ENCODE peak calls at places on chromosomes 4 and X, in six cellular contexts. E is spleen, K is HCT116, I is HepG2, N is stomach, V is suprapubic skin. Z is an unnamed sample.

GRCh38 chrX:24767557-24767956 is 73.8 kb downstream of the POLA1 start:
- DNase-seq in E (no peak), K (no peak), I (no peak), N (no peak), V (no peak), Z (no peak)

GRCh38 chr4:101102114-101102752 is 245.1 kb downstream of the PPP3CA start:
- DNase-seq in E (no peak), K (no peak), I (no peak), N (peak; percentile 42), V (no peak), Z (no peak)

GRCh38 chrX:78313526-78313925 is 13.9 kb downstream of the CYSLTR1 start:
- DNase-seq in E (no peak), K (no peak), I (no peak), N (no peak), V (no peak), Z (no peak)

GRCh38 chrX:68762649-68763268 is 66.1 kb upstream of the EFNB1 start:
- DNase-seq in E (no peak), K (no peak), I (no peak), N (no peak), V (no peak), Z (no peak)

GRCh38 chrX:103793541-103793932 is 16.9 kb downstream of the PLP1 start:
- DNase-seq in E (no peak), K (no peak), I (no peak), N (no peak), V (no peak), Z (no peak)

GRCh38 chrX:2266445-2267349 is 234.1 kb downstream of the DHRSX start:
- DNase-seq in E (peak; percentile 65), K (no peak), I (no peak), N (no peak), V (peak; percentile 5), Z (no peak)

GRCh38 chrX:54934890-54935289 is 14.3 kb downstream of the TRO start:
- DNase-seq in E (no peak), K (no peak), I (no peak), N (no peak), V (no peak), Z (no peak)

GRCh38 chr4:74100531-74100930 is 1.5 kb upstream of the CXCL2 start:
- DNase-seq in E (no peak), K (no peak), I (no peak), N (no peak), V (no peak), Z (no peak)

GRCh38 chrX:151753313-151754041 is 18.9 kb downstream of the CNGA2 start:
- DNase-seq in E (peak; percentile 74), K (peak; percentile 13), I (peak; percentile 13), N (peak; percentile 35), V (peak; percentile 67), Z (no peak)

GRCh38 chrX:83630662-83631061 is 122.6 kb downstream of the POU3F4 start:
- DNase-seq in E (peak; percentile 44), K (no peak), I (no peak), N (no peak), V (no peak), Z (no peak)

GRCh38 chrX:22220941-22221340 is 51.8 kb upstream of the CBLL2 start:
- DNase-seq in E (no peak), K (peak; percentile 2), I (no peak), N (no peak), V (no peak), Z (no peak)

GRCh38 chr4:89254847-89255246 is 52.8 kb downstream of the GPRIN3 start:
- DNase-seq in E (no peak), K (peak; percentile 37), I (peak; percentile 12), N (peak; percentile 40), V (no peak), Z (no peak)

GRCh38 chr4:11037637-11038036 is 353.1 kb upstream of the CLNK start:
- DNase-seq in E (no peak), K (no peak), I (no peak), N (no peak), V (no peak), Z (no peak)

GRCh38 chr4:33802578-33802977 is 2441.7 kb downstream of the ARAP2 start:
- DNase-seq in E (no peak), K (no peak), I (no peak), N (no peak), V (no peak), Z (no peak)

GRCh38 chrX:25105251-25105650 is 89.5 kb upstream of the ARX start:
- DNase-seq in E (no peak), K (no peak), I (no peak), N (no peak), V (no peak), Z (no peak)

GRCh38 chrX:154526901-154527675 is 11.1 kb upstream of the FAM3A start:
- DNase-seq in E (peak; percentile 89), K (peak; percentile 27), I (peak; percentile 56), N (peak; percentile 76), V (peak; percentile 87), Z (no peak)
- TF ChIP-seq POLR2A in E (no peak), K (no peak), I (no peak), N (no peak), V (no peak), Z (no peak)

DNA sequence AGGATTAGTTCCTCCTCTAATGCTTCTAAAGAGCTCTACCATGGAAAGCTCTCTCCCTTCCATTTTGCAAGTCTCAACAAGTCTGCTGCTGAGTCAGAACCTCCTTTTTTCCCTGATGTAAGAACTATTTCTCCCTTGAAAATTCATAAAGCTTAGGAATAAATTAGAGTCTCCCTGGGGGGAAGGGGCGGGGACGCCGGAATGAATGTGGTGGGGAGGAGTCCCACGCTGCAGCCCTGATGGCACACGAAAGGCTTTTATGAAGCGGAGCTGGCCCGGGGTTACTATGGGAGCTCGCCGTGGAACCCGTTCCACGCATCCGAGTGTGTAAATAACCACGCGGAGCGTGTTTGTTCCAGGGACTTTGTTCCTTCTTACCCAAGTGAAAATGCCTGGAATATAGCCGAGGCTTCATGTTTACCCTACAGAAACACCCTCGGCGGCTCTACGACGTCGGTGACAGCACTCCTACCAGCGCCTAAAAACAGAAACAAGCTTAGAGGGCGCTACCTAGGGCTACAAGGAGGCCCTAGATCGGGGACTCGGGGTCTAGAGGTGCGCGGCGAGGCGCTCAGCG is 945 bp upstream of the CPEB2 start:
- DNase-seq in E (peak; percentile 92), K (no peak), I (peak; percentile 17), N (peak; percentile 74), V (peak; percentile 94), Z (peak; percentile 36)
- TF ChIP-seq CTCF in E (no peak), K (no peak), I (peak; percentile 4), N (no peak), V (no peak), Z (no peak)

GRCh38 chr4:55214172-55214571 is 88.8 kb upstream of the KDR start:
- DNase-seq in E (no peak), K (no peak), I (no peak), N (no peak), V (no peak), Z (no peak)

GRCh38 chr4:55215087-55215486 is 89.7 kb upstream of the KDR start:
- DNase-seq in E (no peak), K (no peak), I (no peak), N (no peak), V (no peak), Z (no peak)

GRCh38 chr4:55218041-55218440 is 92.6 kb upstream of the KDR start:
- DNase-seq in E (no peak), K (no peak), I (no peak), N (no peak), V (no peak), Z (no peak)

DNA sequence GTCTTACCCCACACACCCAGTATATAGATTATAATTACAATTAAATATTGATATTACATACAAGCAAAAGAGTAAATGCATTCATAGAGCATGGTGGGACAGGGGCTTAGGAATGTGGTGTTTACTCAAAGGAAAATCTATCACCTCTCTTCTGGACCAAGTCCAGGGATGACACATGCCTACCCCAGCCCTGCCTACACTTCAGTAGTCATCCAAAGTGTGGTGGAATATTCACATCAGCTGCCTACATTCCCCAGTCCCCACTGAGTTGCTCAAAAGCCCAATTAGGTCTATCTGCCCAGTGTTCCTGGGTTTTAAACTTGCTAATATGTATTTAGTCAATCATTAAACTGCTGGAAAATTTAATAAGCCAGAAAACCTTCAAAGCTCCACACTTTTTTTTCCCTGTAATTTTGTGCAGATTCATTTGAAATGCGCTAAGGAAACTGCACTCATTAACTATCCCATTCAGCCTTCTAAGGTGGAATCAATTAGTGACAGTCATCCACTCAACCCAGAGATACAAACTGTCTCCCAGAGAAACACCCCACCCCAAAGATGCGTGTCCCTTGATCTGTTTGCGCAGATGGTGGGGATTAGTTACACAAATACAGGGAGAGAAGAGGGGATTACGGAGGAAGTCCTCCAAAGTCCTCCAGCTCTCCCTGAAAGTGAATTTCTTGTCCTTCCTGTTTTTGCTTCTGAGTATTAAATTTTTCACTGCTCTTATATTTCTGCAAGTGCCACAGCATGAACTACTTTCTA is 91.7 kb upstream of the KDR start:
- DNase-seq in E (no peak), K (no peak), I (no peak), N (no peak), V (no peak), Z (no peak)
- TF ChIP-seq POLR2A in E (no peak), K (no peak), I (no peak), N (no peak), V (no peak), Z (no peak)

DNA sequence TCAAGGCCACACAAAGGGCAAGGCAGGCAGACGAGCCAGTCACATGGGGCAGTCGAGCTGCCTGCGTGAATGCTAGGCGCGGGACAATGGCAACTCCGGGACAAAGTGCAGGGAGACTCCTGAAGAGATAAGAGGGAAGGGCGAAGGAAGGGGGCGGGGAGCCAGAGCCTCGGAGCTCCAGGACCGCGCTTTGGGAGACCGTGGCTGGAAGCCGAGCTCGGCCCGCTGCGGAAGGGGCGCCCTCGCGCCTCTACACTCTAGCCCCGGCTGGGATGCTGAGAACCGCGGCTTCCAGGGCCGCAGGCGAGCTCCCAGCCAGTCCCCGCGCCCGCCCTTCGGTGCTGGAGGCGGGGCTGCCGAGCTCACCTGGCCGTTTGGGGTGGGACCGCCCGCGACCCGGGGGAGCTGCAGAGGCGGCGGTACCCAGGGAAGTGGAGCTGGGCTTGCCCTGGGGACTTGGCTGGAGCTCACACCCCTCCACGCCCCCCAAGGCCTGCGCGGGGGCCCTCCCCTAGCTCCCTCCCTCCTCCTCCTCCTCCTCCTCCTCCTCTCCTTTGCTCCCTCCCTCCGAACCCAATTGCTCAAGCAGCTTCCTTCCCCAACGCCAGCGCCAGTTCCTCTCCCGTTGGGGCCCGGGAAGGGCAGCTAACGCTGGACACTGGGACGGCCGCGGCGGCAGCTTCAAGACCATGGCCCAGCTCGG is at the start of gene SOWAHD:
- DNase-seq in E (peak; percentile 90), K (no peak), I (peak; percentile 50), N (peak; percentile 55), V (no peak), Z (no peak)
- TF ChIP-seq CTCF in E (no peak), K (no peak), I (no peak), N (no peak), V (no peak), Z (no peak)

GRCh38 chrX:132022115-132022862 is 813 bp upstream of the STK26 start:
- DNase-seq in E (no peak), K (no peak), I (peak; percentile 2), N (no peak), V (peak; percentile 61), Z (no peak)

GRCh38 chrX:132023117-132023895 is at the start of gene STK26:
- DNase-seq in E (peak; percentile 95), K (peak; percentile 43), I (peak; percentile 44), N (peak; percentile 79), V (peak; percentile 73), Z (peak; percentile 12)

GRCh38 chrX:132025085-132025484 is 2.0 kb downstream of the STK26 start:
- DNase-seq in E (no peak), K (no peak), I (peak; percentile 3), N (no peak), V (no peak), Z (no peak)

GRCh38 chrX:132022863-132023116 is 312 bp upstream of the STK26 start:
- DNase-seq in E (no peak), K (no peak), I (no peak), N (no peak), V (no peak), Z (no peak)

GRCh38 chrX:132023896-132024386 is 839 bp downstream of the STK26 start:
- DNase-seq in E (peak; percentile 87), K (no peak), I (no peak), N (no peak), V (peak; percentile 54), Z (no peak)
- TF ChIP-seq POLR2A in E (no peak), K (no peak), I (peak; percentile 0), N (no peak), V (no peak), Z (no peak)